ENCODE peak calls at places on chromosomes 3 and 15, in ten cellular contexts. K, D, W, A, G, Z, F, O, J and C are unnamed samples.

GRCh38 chr15:69388259-69388658 is 25.9 kb upstream of the KIF23 start:
- DNase-seq in K (no peak), D (peak; percentile 25), W (no peak), A (no peak), G (no peak), Z (no peak), F (peak; percentile 44), O (no peak), J (no peak), C (no peak)

GRCh38 chr15:77869021-77869895 is 208.3 kb downstream of the TBC1D2B start:
- DNase-seq in K (no peak), D (no peak), W (no peak), A (no peak), G (no peak), Z (no peak), F (peak; percentile 35), O (no peak), J (no peak), C (no peak)

GRCh38 chr3:36166477-36166876 is 213.8 kb upstream of the STAC start:
- DNase-seq in K (no peak), D (no peak), W (no peak), A (no peak), G (no peak), Z (no peak), F (peak; percentile 53), O (no peak), J (no peak), C (no peak)

GRCh38 chr3:185317674-185318073 is 45.3 kb upstream of the MAP3K13 start:
- DNase-seq in K (no peak), D (no peak), W (no peak), A (no peak), G (no peak), Z (no peak), F (no peak), O (no peak), J (no peak), C (no peak)

GRCh38 chr15:93180128-93180527 is 91.1 kb upstream of the RGMA start:
- DNase-seq in K (no peak), D (no peak), W (no peak), A (no peak), G (no peak), Z (no peak), F (no peak), O (no peak), J (no peak), C (no peak)

GRCh38 chr3:189563841-189564563 is 67.2 kb upstream of the TP63 start:
- DNase-seq in K (no peak), D (no peak), W (peak; percentile 45), A (no peak), G (no peak), Z (no peak), F (peak; percentile 85), O (no peak), J (no peak), C (no peak)

GRCh38 chr3:192957441-192957951 is 39.8 kb upstream of the MB21D2 start:
- DNase-seq in K (no peak), D (no peak), W (no peak), A (peak; percentile 46), G (no peak), Z (no peak), F (peak; percentile 84), O (no peak), J (no peak), C (peak; percentile 8)

GRCh38 chr3:101966202-101966722 is 116.9 kb downstream of the NFKBIZ start:
- DNase-seq in K (no peak), D (no peak), W (no peak), A (no peak), G (no peak), Z (no peak), F (no peak), O (no peak), J (no peak), C (no peak)

GRCh38 chr3:41768363-41768762 is 193.5 kb downstream of the ULK4 start:
- DNase-seq in K (no peak), D (no peak), W (no peak), A (no peak), G (no peak), Z (no peak), F (no peak), O (no peak), J (no peak), C (peak; percentile 86)